ENCODE peak calls at places on chromosomes 11 and 22, in nine cellular contexts. V, X, N, B, Z, A, L, W and F are unnamed samples.

GRCh38 chr11:70281114-70281729 is 10.7 kb downstream of the PPFIA1 start:
- DNase-seq in V (peak; percentile 79), X (peak; percentile 40), N (no peak), B (peak; percentile 83), Z (no peak), A (no peak), L (peak; percentile 63), W (no peak), F (peak; percentile 41)

GRCh38 chr11:133681901-133682300 is 149.6 kb upstream of the OPCML start:
- DNase-seq in V (no peak), X (no peak), N (no peak), B (no peak), Z (no peak), A (no peak), L (no peak), W (no peak), F (no peak)

GRCh38 chr22:30196141-30196866 is 50.3 kb downstream of the LIF start:
- DNase-seq in V (peak; percentile 33), X (peak; percentile 81), N (peak; percentile 66), B (peak; percentile 100), Z (peak; percentile 83), A (peak; percentile 65), L (peak; percentile 100), W (peak; percentile 7), F (peak; percentile 83)

GRCh38 chr22:48738204-48738980 is 1089.3 kb downstream of the BRD1 start:
- DNase-seq in V (no peak), X (no peak), N (no peak), B (no peak), Z (no peak), A (no peak), L (no peak), W (no peak), F (no peak)

GRCh38 chr11:16737860-16738197 is 618 bp upstream of the C11orf58 start:
- DNase-seq in V (no peak), X (no peak), N (no peak), B (peak; percentile 4), Z (peak; percentile 15), A (no peak), L (no peak), W (no peak), F (no peak)

GRCh38 chr11:69614085-69614484 is 26.9 kb upstream of the CCND1 start:
- DNase-seq in V (no peak), X (no peak), N (no peak), B (no peak), Z (no peak), A (no peak), L (no peak), W (no peak), F (no peak)

GRCh38 chr11:45042560-45042959 is 91.9 kb upstream of the TP53I11 start:
- DNase-seq in V (no peak), X (no peak), N (no peak), B (no peak), Z (peak; percentile 35), A (no peak), L (no peak), W (no peak), F (no peak)

GRCh38 chr11:2518112-2518982 is 73.5 kb downstream of the KCNQ1 start:
- DNase-seq in V (no peak), X (peak; percentile 6), N (peak; percentile 23), B (no peak), Z (no peak), A (peak; percentile 13), L (no peak), W (no peak), F (peak; percentile 11)

GRCh38 chr11:131723088-131723487 is 352.7 kb downstream of the NTM start:
- DNase-seq in V (no peak), X (no peak), N (no peak), B (no peak), Z (no peak), A (no peak), L (no peak), W (no peak), F (no peak)

GRCh38 chr11:124807201-124807600 is 7.0 kb upstream of the MSANTD2 start:
- DNase-seq in V (no peak), X (no peak), N (no peak), B (no peak), Z (no peak), A (no peak), L (no peak), W (no peak), F (no peak)

GRCh38 chr22:45631839-45632238 is 39.8 kb upstream of the ATXN10 start:
- DNase-seq in V (no peak), X (no peak), N (no peak), B (no peak), Z (no peak), A (no peak), L (no peak), W (no peak), F (no peak)

GRCh38 chr11:117664897-117665296 is 132.1 kb downstream of the DSCAML1 start:
- DNase-seq in V (no peak), X (no peak), N (no peak), B (no peak), Z (no peak), A (peak; percentile 31), L (no peak), W (no peak), F (no peak)

GRCh38 chr11:1087961-1088926 is 13.6 kb downstream of the MUC2 start:
- DNase-seq in V (no peak), X (peak; percentile 11), N (no peak), B (no peak), Z (no peak), A (no peak), L (no peak), W (no peak), F (no peak)

GRCh38 chr11:26947379-26947844 is 46.5 kb upstream of the FIBIN start:
- DNase-seq in V (no peak), X (peak; percentile 32), N (no peak), B (peak; percentile 100), Z (no peak), A (peak; percentile 35), L (peak; percentile 100), W (no peak), F (peak; percentile 77)

GRCh38 chr11:82631722-82632630 is 101.7 kb downstream of the FAM181B start:
- DNase-seq in V (no peak), X (no peak), N (no peak), B (peak; percentile 2), Z (no peak), A (no peak), L (peak; percentile 2), W (no peak), F (no peak)

GRCh38 chr22:38987171-38987895 is 5.2 kb downstream of the APOBEC3B start:
- DNase-seq in V (no peak), X (no peak), N (no peak), B (no peak), Z (no peak), A (no peak), L (no peak), W (no peak), F (no peak)

GRCh38 chr11:79626135-79626748 is 185.4 kb upstream of the TENM4 start:
- DNase-seq in V (no peak), X (no peak), N (no peak), B (peak; percentile 2), Z (no peak), A (no peak), L (peak; percentile 6), W (no peak), F (no peak)

GRCh38 chr11:6468712-6469495 is 4.8 kb downstream of the TRIM3 start:
- DNase-seq in V (peak; percentile 84), X (peak; percentile 84), N (peak; percentile 80), B (peak; percentile 87), Z (no peak), A (peak; percentile 91), L (peak; percentile 43), W (no peak), F (peak; percentile 91)
- TF ChIP-seq CTCF in V (no peak), X (no peak), N (no peak), B (no peak), Z (no peak), A (no peak), L (no peak), W (no peak), F (no peak)

DNA sequence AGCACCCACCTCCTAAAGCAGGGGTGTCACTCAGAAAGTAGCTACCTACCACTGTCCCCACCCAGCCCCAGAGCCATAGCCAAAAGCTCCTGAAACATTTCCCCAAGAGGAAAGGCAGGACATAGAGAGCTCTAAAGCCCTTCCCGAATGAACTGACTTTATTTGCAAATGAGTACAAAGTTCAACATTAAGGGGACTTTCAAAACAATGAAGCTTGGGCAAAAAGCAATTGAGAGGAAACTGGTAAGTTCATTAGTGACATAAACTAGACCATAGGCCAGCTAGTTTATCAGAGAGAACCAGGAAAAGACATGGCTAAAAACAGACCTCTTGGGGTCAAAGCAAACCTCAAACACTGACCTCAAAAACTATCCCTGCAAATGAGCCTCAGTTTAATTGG is 72.7 kb downstream of the IGLL5 start:
- DNase-seq in V (no peak), X (no peak), N (no peak), B (no peak), Z (no peak), A (no peak), L (no peak), W (no peak), F (no peak)
- H3K9me3 ChIP-seq in V (no peaks in the 10 kb centered on the region), X (peaks cover 7% of the 10 kb centered on the region), N (no peaks in the 10 kb centered on the region), B (no peaks in the 10 kb centered on the region), Z (peaks cover 6% of the 10 kb centered on the region), A (no peaks in the 10 kb centered on the region), L (no peaks in the 10 kb centered on the region), W (no peaks in the 10 kb centered on the region), F (no peaks in the 10 kb centered on the region)

DNA sequence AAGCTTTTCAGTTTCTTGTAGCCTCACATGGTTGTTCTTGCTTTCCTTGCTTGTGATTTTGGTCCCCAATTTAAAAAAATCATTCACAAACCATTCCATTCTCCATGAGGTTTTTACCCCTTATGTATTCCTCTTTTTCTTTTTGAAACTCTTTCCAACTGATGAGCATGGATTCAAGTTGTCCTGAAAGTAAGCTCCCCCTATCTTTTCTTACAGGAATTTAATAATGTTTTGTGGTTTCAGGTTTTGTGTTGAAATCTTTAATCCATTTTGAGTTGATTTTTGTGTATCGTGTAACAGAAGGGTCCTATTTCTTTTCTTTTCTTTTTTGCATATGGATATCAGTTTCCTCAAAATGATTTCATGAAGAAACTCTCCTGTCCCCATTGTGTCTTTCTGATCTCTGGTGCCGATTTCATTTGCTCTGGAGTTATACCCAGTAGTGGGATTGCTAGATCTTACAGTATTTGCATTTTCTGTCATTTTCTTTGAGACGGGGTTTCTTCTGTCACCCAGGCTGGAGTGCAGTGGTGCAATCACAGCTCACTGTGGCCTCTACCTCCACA is 58.5 kb downstream of the LRRC74B start:
- DNase-seq in V (no peak), X (no peak), N (no peak), B (no peak), Z (no peak), A (no peak), L (no peak), W (no peak), F (no peak)
- TF ChIP-seq CTCF in V (no peak), X (no peak), N (no peak), B (no peak), Z (no peak), A (no peak), L (no peak), W (no peak), F (no peak)

GRCh38 chr11:127943152-127943551 is 644.2 kb downstream of the ETS1 start:
- DNase-seq in V (no peak), X (no peak), N (no peak), B (no peak), Z (no peak), A (no peak), L (no peak), W (no peak), F (no peak)
- H3K9me3 ChIP-seq in V (no peaks in the 10 kb centered on the region), X (no peaks in the 10 kb centered on the region), N (no peaks in the 10 kb centered on the region), B (no peaks in the 10 kb centered on the region), Z (no peaks in the 10 kb centered on the region), A (no peaks in the 10 kb centered on the region), L (no peaks in the 10 kb centered on the region), W (no peaks in the 10 kb centered on the region), F (no peaks in the 10 kb centered on the region)